ENCODE peak calls at places on chromosomes 2 and 18, in four cellular contexts. P is upper lobe of right lung, W is Panc1, N is right lobe of liver. B is an unnamed sample.

GRCh38 chr2:714005-714741 is 37.0 kb upstream of the TMEM18 start:
- DNase-seq in P (no peak), N (no peak), W (peak; percentile 52), B (no peak)

GRCh38 chr2:68253211-68254068 is 1.1 kb upstream of the PPP3R1 start:
- DNase-seq in P (no peak), N (no peak), W (peak; percentile 2), B (no peak)

GRCh38 chr2:80222644-80223043 is 81.9 kb downstream of the LRRTM1 start:
- DNase-seq in P (no peak), W (no peak), N (no peak), B (no peak)

GRCh38 chr18:75344615-75345014 is 82.9 kb downstream of the SMIM21 start:
- DNase-seq in P (no peak), W (no peak), N (no peak), B (no peak)

GRCh38 chr2:214593723-214594122 is 182.9 kb downstream of the VWC2L start:
- DNase-seq in W (no peak), P (no peak), N (no peak), B (no peak)

GRCh38 chr18:34913837-34914755 is 127.1 kb upstream of the MAPRE2 start:
- DNase-seq in W (no peak), P (no peak), N (no peak), B (no peak)

GRCh38 chr18:57664600-57665165 is 43.0 kb upstream of the NARS1 start:
- DNase-seq in P (no peak), N (no peak), W (no peak), B (no peak)

GRCh38 chr18:58026395-58026794 is 17.6 kb upstream of the NEDD4L start:
- DNase-seq in N (no peak), W (no peak), P (no peak), B (no peak)

GRCh38 chr2:6977095-6977777 is 60.0 kb downstream of the RNF144A start:
- DNase-seq in P (no peak), N (no peak), W (peak; percentile 42), B (no peak)

GRCh38 chr18:28183418-28184078 is 6.6 kb upstream of the CDH2 start:
- DNase-seq in W (no peak), P (no peak), N (no peak), B (no peak)

GRCh38 chr2:120883607-120884405 is 148.1 kb downstream of the GLI2 start:
- DNase-seq in P (no peak), N (peak; percentile 27), W (no peak), B (peak; percentile 27)

GRCh38 chr18:80157708-80158343 is 48.8 kb downstream of the ADNP2 start:
- DNase-seq in N (peak; percentile 80), W (peak; percentile 72), P (peak; percentile 84), B (peak; percentile 76)

GRCh38 chr2:98911376-98912154 is 24.5 kb downstream of the CRACDL start:
- DNase-seq in W (no peak), P (peak; percentile 37), N (no peak), B (no peak)

GRCh38 chr2:177771191-177771590 is 301.4 kb downstream of the PDE11A start:
- DNase-seq in W (no peak), N (no peak), P (no peak), B (no peak)

GRCh38 chr2:28352726-28353125 is 39.9 kb upstream of the FOSL2 start:
- DNase-seq in P (peak; percentile 44), N (no peak), W (no peak), B (peak; percentile 30)

GRCh38 chr18:71899707-71900483 is 644.2 kb downstream of the CBLN2 start:
- DNase-seq in W (no peak), P (no peak), N (no peak), B (no peak)

GRCh38 chr2:203936535-203936934 is at the start of gene ICOS:
- DNase-seq in W (no peak), N (no peak), P (no peak), B (no peak)

GRCh38 chr2:54908591-54908990 is 141.7 kb downstream of the RTN4 start:
- DNase-seq in W (no peak), N (peak; percentile 77), P (no peak), B (no peak)

GRCh38 chr2:203687161-203687560 is 19.3 kb upstream of the CD28 start:
- DNase-seq in W (no peak), P (no peak), N (no peak), B (no peak)

GRCh38 chr2:112583497-112584133 is 794 bp upstream of the CHCHD5 start:
- DNase-seq in P (no peak), N (no peak), W (peak; percentile 43), B (no peak)

GRCh38 chr18:46071894-46072867 is at the start of gene PSTPIP2:
- DNase-seq in N (peak; percentile 87), P (peak; percentile 90), W (no peak), B (peak; percentile 90)

GRCh38 chr2:215019085-215019484 is 119.3 kb downstream of the ABCA12 start:
- DNase-seq in P (no peak), N (no peak), W (no peak), B (no peak)

GRCh38 chr18:1002653-1003178 is 98.0 kb downstream of the ADCYAP1 start:
- DNase-seq in P (no peak), N (no peak), W (no peak), B (no peak)

GRCh38 chr2:226799976-226800940 is 638 bp upstream of the IRS1 start:
- DNase-seq in P (no peak), W (no peak), N (peak; percentile 57), B (peak; percentile 57)

GRCh38 chr2:240301256-240301795 is 134.1 kb upstream of the GPC1 start:
- DNase-seq in P (peak; percentile 29), W (no peak), N (no peak), B (no peak)

GRCh38 chr18:7576685-7577084 is 9.6 kb downstream of the PTPRM start:
- DNase-seq in N (no peak), W (no peak), P (no peak), B (no peak)

GRCh38 chr18:35106845-35107148 is 65.6 kb downstream of the MAPRE2 start:
- DNase-seq in W (no peak), N (no peak), P (no peak), B (no peak)

GRCh38 chr2:161134547-161135518 is 25.4 kb upstream of the TANK start:
- DNase-seq in N (no peak), W (no peak), P (no peak), B (no peak)

GRCh38 chr18:63575680-63576079 is 11.5 kb upstream of the SERPINB13 start:
- DNase-seq in W (no peak), N (no peak), P (no peak), B (no peak)

DNA sequence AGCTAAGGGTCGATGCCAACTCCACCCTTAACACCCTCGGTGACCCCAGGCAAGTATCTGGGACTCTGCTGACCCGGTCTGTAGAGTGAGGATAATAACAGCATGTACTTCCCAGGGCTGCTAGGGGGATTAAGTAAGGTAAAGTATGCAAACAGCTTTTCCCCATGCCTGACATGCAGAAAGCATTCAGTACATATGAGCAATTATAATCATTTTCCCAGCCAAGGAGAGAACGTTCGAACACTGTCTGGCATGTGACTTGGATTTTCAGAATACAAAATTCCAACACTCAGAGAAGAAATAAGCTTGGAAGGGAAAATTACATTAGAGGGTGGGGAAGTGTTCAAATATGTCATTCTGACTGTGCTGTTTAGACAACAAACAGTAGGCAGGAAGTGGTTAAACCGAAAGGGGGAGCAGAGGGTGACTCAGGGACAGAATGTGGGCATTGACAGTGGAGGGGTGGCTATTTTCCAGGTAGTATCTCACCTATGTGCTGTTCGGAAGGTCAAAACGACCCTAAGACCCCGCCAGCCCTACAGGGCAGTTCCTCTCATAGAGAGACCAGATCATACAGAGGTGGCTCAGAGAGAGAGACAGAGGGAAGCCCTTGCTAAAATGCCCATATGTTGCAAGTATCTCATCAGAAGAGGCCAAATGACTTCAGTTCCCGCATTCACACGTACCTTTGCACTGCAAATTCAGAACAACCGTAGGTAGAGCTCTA is 14.9 kb downstream of the ASPRV1 start:
- DNase-seq in W (peak; percentile 83), P (no peak), N (no peak), B (no peak)
- H3K4me1 ChIP-seq in W (peaks cover 23% of the 10 kb centered on the region), P (peaks cover 8% of the 10 kb centered on the region), N (no peaks in the 10 kb centered on the region), B (peaks cover 19% of the 10 kb centered on the region)

DNA sequence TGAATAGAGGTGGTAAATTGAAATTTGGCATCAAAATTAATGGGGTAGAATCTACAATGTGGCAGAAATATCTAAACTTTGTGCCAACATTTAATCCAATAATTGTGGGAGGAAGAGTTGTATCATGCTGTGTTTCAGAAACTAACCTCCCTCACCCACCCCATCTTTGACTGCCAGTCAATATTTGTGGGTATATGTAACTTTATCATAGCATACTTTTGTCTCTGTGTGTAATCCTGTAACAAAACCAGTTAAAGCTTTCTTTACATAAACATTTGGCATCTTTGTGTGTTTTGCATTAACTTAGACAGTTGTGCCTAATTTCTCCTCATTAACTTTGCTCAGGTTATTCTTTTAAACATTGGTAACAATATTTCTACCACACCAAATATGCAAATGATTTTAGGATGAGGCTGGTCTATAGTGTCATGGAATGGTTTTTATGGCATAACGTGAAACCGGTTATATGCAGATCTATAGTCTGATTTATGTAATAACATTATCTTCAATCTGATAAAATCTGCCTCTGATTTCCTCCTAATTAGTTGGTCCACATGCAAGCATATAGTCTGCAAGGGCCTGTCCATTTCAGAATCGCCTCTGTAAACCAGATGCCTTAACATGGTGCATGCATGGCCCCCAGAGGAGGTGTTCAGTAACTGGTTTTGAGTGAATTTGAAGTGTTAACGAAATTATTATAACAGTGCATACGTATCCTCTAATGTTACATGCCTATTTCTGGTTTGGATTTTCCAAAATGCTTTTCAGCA is 84.3 kb downstream of the ACSL3 start:
- DNase-seq in P (no peak), N (no peak), W (no peak), B (no peak)
- H3K4me1 ChIP-seq in P (no peaks in the 10 kb centered on the region), N (no peaks in the 10 kb centered on the region), W (no peaks in the 10 kb centered on the region), B (no peaks in the 10 kb centered on the region)

GRCh38 chr2:101766871-101767739 is 69.6 kb downstream of the MAP4K4 start:
- DNase-seq in W (no peak), N (no peak), P (no peak), B (no peak)

GRCh38 chr2:101768480-101769077 is 71.1 kb downstream of the MAP4K4 start:
- DNase-seq in W (no peak), N (no peak), P (no peak), B (no peak)

GRCh38 chr2:101763496-101764333 is 66.2 kb downstream of the MAP4K4 start:
- DNase-seq in P (no peak), W (no peak), N (no peak), B (no peak)

GRCh38 chr2:101762451-101763171 is 65.1 kb downstream of the MAP4K4 start:
- DNase-seq in W (no peak), N (no peak), P (no peak), B (no peak)

DNA sequence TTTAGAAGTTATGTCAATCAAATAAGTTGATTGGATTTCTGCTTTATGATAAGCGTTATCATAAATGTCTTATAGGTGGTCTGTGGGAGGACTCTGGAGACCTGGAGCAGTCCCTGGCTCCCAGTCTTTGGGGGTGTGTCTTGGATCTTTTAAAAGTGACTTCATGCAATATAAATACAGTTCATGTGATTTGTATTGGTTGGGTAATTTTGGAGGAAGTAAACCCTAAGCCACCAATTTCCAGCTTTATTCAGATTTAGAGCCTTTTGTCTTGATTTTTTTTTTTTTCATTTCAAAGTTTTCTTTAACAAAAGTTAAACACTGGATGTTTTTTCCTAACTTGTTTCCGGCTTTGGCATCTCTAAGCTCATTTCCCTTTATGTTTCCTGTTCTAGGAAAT is 68.8 kb downstream of the MAP4K4 start:
- DNase-seq in P (no peak), W (no peak), N (no peak), B (no peak)
- H3K4me1 ChIP-seq in P (peaks cover 76% of the 10 kb centered on the region), W (peaks cover 53% of the 10 kb centered on the region), N (peaks cover 81% of the 10 kb centered on the region), B (peaks cover 81% of the 10 kb centered on the region)

GRCh38 chr2:236171213-236172201 is 3.3 kb upstream of the GBX2 start:
- DNase-seq in N (peak; percentile 47), P (peak; percentile 62), W (no peak), B (no peak)

GRCh38 chr2:236169151-236169721 is 1.1 kb upstream of the GBX2 start:
- DNase-seq in P (peak; percentile 31), N (no peak), W (no peak), B (no peak)

GRCh38 chr2:236172238-236172865 is 4.2 kb upstream of the GBX2 start:
- DNase-seq in P (no peak), W (no peak), N (no peak), B (no peak)

GRCh38 chr2:236169741-236170654 is 1.8 kb upstream of the GBX2 start:
- DNase-seq in W (no peak), P (peak; percentile 46), N (no peak), B (no peak)

GRCh38 chr2:236170678-236171212 is 2.6 kb upstream of the GBX2 start:
- DNase-seq in P (peak; percentile 22), W (no peak), N (no peak), B (no peak)
- H3K4me1 ChIP-seq in P (peaks cover 21% of the 10 kb centered on the region), W (peaks cover 18% of the 10 kb centered on the region), N (peaks cover 20% of the 10 kb centered on the region), B (peaks cover 33% of the 10 kb centered on the region)

B was measured in lower lobe of right lung.